ENCODE peak calls at places on chromosome 7, in nine cellular contexts. U is stimulated activated effector memory CD8-positive, alpha-beta T cell treated with anti-CD3 and anti-CD28 coated beads, Interleukin-12 subunit alpha, Interleukin-12 subunit beta, amount 100 ng/mL, for 72 hours; F is K562; J is right cardiac atrium; N is left lobe of liver; S is activated CD8-positive, alpha-beta T cell treated with anti-CD3 and anti-CD28 coated beads, Interleukin-2, amount 10 ng/mL, durations not matched to agents 7 days and 5 days; B is CD8-positive, alpha-beta T cell; T is stimulated activated naive B cell treated with anti-CD40 and anti-IgM and Interleukin-4, amounts not matched to agents 10 μg/mL and 1 μg/mL and 100 μg/mL, for 72 hours; W is natural killer cell treated with Interleukin-12 subunit alpha and Interleukin-12 subunit beta and Interleukin-15 and Interleukin-18, amount 100 ng/mL, for 72 hours. I is an unnamed sample.

GRCh38 chr7:140631006-140631405 is 9.6 kb downstream of the DENND2A start:
- ATAC-seq in B (no peak), J (no peak), N (no peak), F (no peak), T (no peak), W (no peak), U (no peak), S (no peak), I (no peak)

GRCh38 chr7:133961724-133962123 is 165.4 kb upstream of the LRGUK start:
- ATAC-seq in W (peak; percentile 73), F (no peak), T (no peak), S (peak; percentile 95), U (peak; percentile 81), J (no peak), N (no peak), B (no peak), I (no peak)

GRCh38 chr7:150466477-150466876 is 16.0 kb downstream of the GIMAP8 start:
- ATAC-seq in S (no peak), U (no peak), T (no peak), B (no peak), W (no peak), N (no peak), F (no peak), J (peak; percentile 81), I (no peak)

GRCh38 chr7:7687800-7688199 is 30.6 kb downstream of the RPA3 start:
- ATAC-seq in U (no peak), S (no peak), T (no peak), J (peak; percentile 65), B (no peak), F (no peak), W (no peak), N (no peak), I (no peak)

GRCh38 chr7:47670738-47671137 is 88.8 kb upstream of the TNS3 start:
- ATAC-seq in N (no peak), T (peak; percentile 77), B (peak; percentile 29), U (no peak), W (no peak), F (no peak), J (no peak), S (no peak), I (peak; percentile 72)

GRCh38 chr7:29281782-29282541 is 87.4 kb downstream of the CHN2 start:
- ATAC-seq in B (no peak), W (no peak), F (no peak), N (peak; percentile 28), U (no peak), T (no peak), S (no peak), J (peak; percentile 90), I (peak; percentile 61)

GRCh38 chr7:37831214-37831613 is 17.2 kb upstream of the NME8 start:
- ATAC-seq in J (no peak), U (no peak), W (no peak), S (no peak), B (no peak), N (no peak), F (no peak), T (no peak), I (no peak)

GRCh38 chr7:27424749-27425148 is 182.1 kb downstream of the EVX1 start:
- ATAC-seq in J (peak; percentile 32), U (no peak), S (no peak), F (no peak), B (no peak), W (no peak), N (peak; percentile 34), T (no peak), I (no peak)

GRCh38 chr7:24827589-24827988 is 70.3 kb upstream of the GSDME start:
- ATAC-seq in J (no peak), B (no peak), F (no peak), S (no peak), W (no peak), U (no peak), N (no peak), T (no peak), I (no peak)

GRCh38 chr7:46960974-46961373 is 620.9 kb downstream of the TNS3 start:
- ATAC-seq in W (no peak), N (no peak), T (no peak), F (no peak), U (no peak), S (no peak), J (no peak), B (no peak), I (no peak)

GRCh38 chr7:130921391-130922180 is 187.6 kb upstream of the KLF14 start:
- ATAC-seq in J (peak; percentile 96), B (no peak), N (peak; percentile 59), F (no peak), T (no peak), S (no peak), U (no peak), W (no peak), I (no peak)

GRCh38 chr7:131074043-131074442 is 253.6 kb upstream of the MKLN1 start:
- ATAC-seq in B (peak; percentile 16), T (no peak), U (no peak), J (no peak), F (no peak), N (no peak), S (no peak), W (peak; percentile 24), I (no peak)

GRCh38 chr7:131898418-131898817 is 342.0 kb upstream of the PODXL start:
- ATAC-seq in B (no peak), T (no peak), N (no peak), U (peak; percentile 53), F (no peak), W (no peak), S (no peak), J (no peak), I (no peak)

I was measured in esophagus mucosa.